ENCODE peak calls at places on chromosomes 13 and 19, in four cellular contexts. V, S, O and M are unnamed samples.

GRCh38 chr13:77874406-77874805 is 44.2 kb downstream of the EDNRB start:
- DNase-seq in S (no peak), V (no peak), O (peak), M (peak)

GRCh38 chr19:49415102-49415809 is 8.0 kb downstream of the PTH2 start:
- DNase-seq in S (no peak), V (no peak), O (peak), M (peak)

GRCh38 chr19:38070573-38070972 is 153.4 kb downstream of the DPF1 start:
- DNase-seq in V (no peak), S (no peak), O (peak), M (peak)

GRCh38 chr13:63773476-63773875 is 2357.8 kb upstream of the PCDH20 start:
- DNase-seq in V (no peak), S (no peak), O (no peak), M (no peak)

GRCh38 chr19:30209617-30210600 is 162.3 kb upstream of the ZNF536 start:
- DNase-seq in V (no peak), O (no peak), S (peak), M (no peak)

GRCh38 chr19:28264556-28264955 is 948.4 kb downstream of the UQCRFS1 start:
- DNase-seq in V (no peak), S (no peak), O (no peak), M (no peak)

GRCh38 chr13:74570834-74571233 is 436.6 kb upstream of the KLF12 start:
- DNase-seq in V (no peak), S (no peak), O (peak), M (peak)

GRCh38 chr13:35882722-35883497 is 248.3 kb downstream of the DCLK1 start:
- DNase-seq in V (no peak), S (no peak), O (no peak), M (no peak)

GRCh38 chr19:15587663-15588062 is 27.4 kb upstream of the CYP4F8 start:
- DNase-seq in V (peak), O (no peak), S (no peak), M (no peak)

GRCh38 chr19:4301590-4302237 is 475 bp downstream of the TMIGD2 start:
- DNase-seq in O (no peak), S (no peak), V (no peak), M (no peak)

GRCh38 chr13:36875431-36875830 is 44.6 kb downstream of the SMAD9 start:
- DNase-seq in S (no peak), O (no peak), V (no peak), M (no peak)

GRCh38 chr19:12952488-12953455 is 4.3 kb downstream of the GADD45GIP1 start:
- DNase-seq in S (peak), O (peak), V (no peak), M (peak)

GRCh38 chr13:46469064-46469463 is 82.0 kb upstream of the RUBCNL start:
- DNase-seq in S (no peak), O (peak), V (no peak), M (peak)

GRCh38 chr19:48290923-48291700 is 21.2 kb downstream of the ZNF114 start:
- DNase-seq in O (peak), V (peak), S (peak), M (peak)

GRCh38 chr19:48287748-48288147 is 17.9 kb downstream of the ZNF114 start:
- DNase-seq in O (no peak), V (no peak), S (no peak), M (no peak)

GRCh38 chr19:48292798-48293197 is 22.9 kb downstream of the ZNF114 start:
- DNase-seq in V (no peak), S (no peak), O (peak), M (peak)

GRCh38 chr19:48295458-48295857 is 25.6 kb downstream of the ZNF114 start:
- DNase-seq in V (no peak), S (no peak), O (no peak), M (no peak)

DNA sequence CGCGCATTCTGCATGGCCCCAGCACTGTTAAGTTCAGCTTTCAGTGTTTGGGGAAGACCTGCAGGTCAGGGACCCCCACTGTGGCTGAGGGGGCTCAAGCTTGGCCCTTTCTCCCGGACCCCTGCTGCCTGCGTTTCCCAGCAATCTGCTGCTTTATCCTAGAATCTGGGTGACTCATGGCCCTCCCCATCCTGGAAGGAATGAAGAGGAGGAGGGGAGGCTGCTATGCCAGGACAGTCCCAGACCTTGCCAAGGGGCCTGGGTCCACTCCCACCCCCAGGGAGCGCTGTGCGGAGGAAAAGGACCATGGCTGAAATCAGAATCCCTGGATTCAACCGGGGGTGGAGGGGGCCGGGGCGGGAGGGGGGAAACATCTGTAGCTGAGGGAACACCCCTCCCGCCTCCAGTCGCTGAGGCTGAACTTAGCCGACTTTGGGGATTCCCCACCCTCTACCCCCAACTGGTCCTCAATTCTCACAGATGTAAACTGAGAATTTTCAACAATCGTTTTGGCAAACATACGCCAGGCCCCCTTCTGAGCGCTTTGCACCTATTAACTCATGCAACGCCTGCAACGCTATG is 20.6 kb downstream of the ZNF114 start:
- DNase-seq in O (peak), V (no peak), S (no peak), M (peak)
- TF ChIP-seq CTCF in O (peak), V (no peak), S (peak), M (peak)

GRCh38 chr19:41226053-41226873 is 7.2 kb downstream of the AXL start:
- DNase-seq in V (peak), S (peak), O (peak), M (peak)
- H3K4me3 ChIP-seq in V (peak), S (peak), O (peak), M (peak)

DNA sequence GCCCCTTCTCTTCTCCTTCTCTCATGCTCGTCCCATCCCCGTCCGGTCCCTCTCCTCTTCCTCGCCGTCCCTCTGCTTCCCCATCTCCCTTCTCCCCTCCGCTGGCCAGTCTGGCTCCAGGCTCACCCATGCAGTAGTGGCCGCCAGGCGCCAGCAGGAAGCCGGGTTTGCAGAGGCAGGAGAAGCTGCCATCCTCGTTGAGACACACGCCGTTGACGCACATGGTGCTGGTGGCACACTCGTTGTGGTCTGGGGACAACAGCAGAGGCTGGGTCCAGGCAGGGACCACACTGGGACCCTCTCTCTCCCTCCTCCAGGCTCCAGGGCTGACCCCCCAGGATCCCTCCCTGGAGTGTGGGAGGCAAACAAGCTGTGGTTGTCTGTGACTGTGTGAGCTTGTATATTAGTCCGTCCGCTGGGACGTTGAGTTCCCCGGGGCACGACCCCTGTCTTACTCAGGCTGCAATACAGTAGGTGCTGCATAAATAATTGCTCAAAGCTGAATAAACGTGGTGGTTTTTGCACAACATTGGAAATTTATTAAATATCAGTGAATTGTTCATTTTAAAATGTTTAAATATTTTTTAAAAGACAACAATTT is 16.4 kb downstream of the FBN3 start:
- DNase-seq in S (no peak), O (no peak), V (no peak), M (no peak)
- TF ChIP-seq CTCF in S (no peak), O (no peak), V (no peak), M (no peak)

DNA sequence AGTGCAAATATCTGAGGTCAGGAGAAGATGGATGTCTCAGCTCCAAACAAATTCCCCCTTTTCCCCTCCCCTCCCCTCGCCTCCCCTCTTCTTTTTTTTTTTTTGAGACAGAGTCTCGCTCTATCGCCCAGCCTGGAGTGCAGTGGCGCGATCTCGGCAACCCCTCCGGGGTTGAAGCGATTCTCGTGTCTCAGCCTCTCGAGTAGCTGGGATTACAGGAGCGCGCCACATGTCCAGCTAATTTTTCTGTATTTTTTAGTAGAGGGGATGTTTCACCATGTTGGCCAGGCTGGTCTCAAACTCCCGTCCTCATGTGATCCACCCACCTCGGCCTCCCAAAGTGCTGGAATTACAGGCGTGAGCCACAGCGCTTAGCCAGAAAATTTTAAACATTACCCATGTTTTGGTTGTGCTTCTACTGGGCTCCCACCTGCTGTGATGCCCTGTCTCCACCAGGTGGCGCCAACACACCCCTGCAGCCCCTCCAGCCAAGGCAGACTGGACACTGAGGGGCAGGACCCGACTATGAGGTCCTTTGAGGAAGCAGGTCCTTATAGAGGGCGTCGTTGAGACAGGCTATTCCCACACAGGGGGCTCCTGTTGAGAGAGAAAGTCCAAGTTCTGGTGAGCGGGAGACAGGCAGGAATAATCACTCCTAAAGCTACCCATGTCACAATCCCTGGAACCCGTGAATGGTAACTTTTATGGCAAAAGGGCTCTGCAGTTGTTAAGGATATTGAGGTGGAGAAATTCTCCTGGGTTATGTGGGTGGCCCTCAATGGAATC is 6.3 kb downstream of the ERICH4 start:
- DNase-seq in V (peak), S (peak), O (peak), M (peak)
- H3K4me3 ChIP-seq in V (peak), S (peak), O (peak), M (peak)

DNA sequence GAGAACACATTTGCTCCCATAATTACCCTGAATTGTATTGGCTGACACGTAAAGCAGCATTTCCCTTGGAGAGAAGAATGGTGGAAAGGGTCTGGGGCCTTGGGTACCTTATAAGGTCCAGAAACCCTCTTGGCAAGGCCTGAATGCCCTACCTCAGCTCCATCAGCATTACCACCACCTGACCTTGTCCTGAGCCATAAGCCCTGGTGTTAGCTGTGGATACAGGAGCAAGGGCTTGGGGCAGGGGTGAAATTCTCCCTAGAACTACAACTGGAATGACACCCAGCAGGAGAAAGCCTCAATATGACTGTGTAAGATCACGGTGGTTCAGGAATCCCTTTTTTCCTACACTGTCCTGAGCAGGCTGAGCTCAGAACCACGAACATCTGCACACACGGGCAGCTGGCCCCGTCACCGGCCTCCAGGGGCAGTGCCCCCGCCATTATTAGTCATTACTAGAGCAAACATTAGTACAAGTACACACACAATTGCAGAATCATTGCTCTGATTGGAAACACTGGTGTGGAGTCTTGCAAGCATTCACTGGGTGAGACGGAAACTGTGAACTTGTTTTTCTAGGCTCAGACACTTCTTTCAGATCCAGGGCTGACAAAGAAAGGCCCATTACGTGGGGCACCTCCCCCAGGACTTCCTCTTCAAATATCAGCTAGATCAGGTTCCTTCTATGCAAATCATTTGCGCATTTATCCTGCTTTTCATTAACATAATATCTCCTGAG is 26.7 kb upstream of the MTIF3 start:
- DNase-seq in O (no peak), V (no peak), S (no peak), M (peak)
- TF ChIP-seq CTCF in O (no peak), V (no peak), S (no peak), M (no peak)

DNA sequence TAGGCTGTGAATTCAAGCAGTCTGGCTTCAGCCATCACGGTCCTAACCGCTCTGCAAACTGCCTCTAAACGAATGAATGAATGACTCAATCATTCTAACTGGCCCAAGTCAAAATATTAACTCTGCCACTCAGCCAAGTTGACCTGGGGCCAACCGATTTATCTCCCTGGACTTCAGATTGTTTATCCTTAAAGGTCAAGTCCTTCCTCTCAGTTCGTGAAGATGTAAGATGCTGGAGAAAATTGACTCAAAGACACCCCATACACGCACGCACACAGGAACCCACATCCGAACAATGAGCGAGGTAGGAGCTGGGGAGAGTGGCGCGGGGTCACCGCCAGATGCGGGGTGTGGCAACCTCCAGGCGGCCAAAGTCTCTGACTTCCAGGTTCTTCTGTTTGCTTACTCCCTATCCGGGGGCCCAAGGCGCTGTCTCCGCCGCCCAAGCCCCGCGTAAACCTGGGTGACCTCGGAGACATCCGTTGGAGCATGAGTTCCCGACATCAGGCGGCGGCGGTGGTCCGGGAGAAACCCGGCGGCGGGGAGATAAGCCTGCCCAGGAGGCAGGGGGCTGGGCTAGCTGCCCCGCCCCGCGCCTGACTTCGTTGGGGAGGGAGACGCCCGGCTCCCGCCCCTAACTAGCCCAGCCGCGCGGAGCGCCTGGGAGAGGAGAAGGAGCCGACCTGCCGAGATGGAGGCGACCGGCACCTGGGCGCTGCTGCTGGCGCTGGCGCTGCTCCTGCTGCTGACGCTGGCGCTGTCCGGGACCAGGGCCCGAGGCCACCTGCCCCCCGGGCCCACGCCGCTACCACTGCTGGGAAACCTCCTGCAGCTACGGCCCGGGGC is at the start of gene CYP2S1:
- DNase-seq in S (no peak), V (peak), O (peak), M (peak)
- H3K4me3 ChIP-seq in S (no peak), V (peak), O (peak), M (peak)

GRCh38 chr19:18156268-18156667 is 3.3 kb downstream of the PIK3R2 start:
- DNase-seq in V (no peak), S (no peak), O (no peak), M (no peak)
- TF ChIP-seq CTCF in V (no peak), S (no peak), O (no peak), M (no peak)

GRCh38 chr13:94548382-94549240 is 47.3 kb downstream of the TGDS start:
- DNase-seq in V (peak), S (peak), O (peak), M (peak)

GRCh38 chr13:94550030-94550738 is 45.8 kb downstream of the TGDS start:
- DNase-seq in O (peak), V (no peak), S (no peak), M (peak)

GRCh38 chr13:94549241-94550029 is 46.5 kb downstream of the TGDS start:
- DNase-seq in V (peak), S (peak), O (peak), M (peak)

GRCh38 chr13:94553766-94554165 is 42.2 kb downstream of the TGDS start:
- DNase-seq in V (no peak), O (no peak), S (no peak), M (no peak)

GRCh38 chr13:94552095-94552494 is 43.9 kb downstream of the TGDS start:
- DNase-seq in V (no peak), O (no peak), S (no peak), M (no peak)
- H3K4me3 ChIP-seq in V (no peak), O (no peak), S (no peak), M (no peak)

DNA sequence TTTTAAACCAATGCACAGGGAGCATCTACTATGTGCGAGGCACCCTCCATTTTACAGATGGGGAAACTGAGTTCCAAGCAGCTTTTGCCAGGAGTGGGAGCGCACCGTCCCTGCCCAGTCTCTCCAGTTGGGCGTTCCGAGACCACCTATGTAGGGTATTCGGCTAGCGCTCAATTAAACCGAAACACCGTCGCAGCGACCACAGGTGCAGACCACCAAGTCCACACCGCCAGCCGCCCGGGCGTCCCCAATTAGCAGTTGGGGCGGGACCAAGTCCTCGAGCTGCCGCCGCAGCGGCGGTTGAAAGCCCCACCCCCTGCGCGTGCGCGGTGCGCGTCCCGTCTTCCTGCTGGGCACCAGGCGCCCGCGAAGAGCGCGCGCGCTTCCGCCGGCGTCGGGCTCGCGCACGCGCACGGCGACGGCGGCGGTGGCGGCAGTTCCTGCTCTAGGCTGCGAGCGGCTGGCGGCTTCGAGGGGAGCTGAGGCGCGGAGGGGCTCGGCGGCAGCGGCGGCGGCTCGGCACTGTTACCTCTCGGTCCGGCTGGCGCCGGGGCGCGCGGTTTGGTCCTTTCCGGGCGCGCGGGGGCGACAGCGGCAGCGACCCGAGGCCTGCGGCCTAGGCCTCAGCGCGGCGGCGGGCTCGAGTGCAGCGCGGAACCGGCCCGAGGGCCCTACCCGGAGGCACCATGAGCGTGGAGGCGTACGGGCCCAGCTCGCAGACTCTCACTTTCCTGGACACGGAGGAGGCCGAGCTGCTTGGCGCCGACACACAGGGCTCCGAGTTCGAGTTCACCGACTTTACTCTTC is at the start of gene UPF1:
- DNase-seq in V (peak), O (peak), S (peak), M (peak)
- TF ChIP-seq CTCF in V (peak), O (no peak), S (peak), M (no peak)

GRCh38 chr13:49643003-49643651 is 14.8 kb downstream of the ARL11 start:
- DNase-seq in V (no peak), S (no peak), O (no peak), M (no peak)
- H3K4me3 ChIP-seq in V (peak), S (no peak), O (no peak), M (no peak)